ENCODE peak calls at places on chromosomes 7 and 10, in six cellular contexts. One of them, this sample, is unnamed.

GRCh38 chr10:60718891-60719290 is 59.4 kb upstream of the CDK1 start:
- DNase-seq in K562: no peak
- DNase-seq in A549: no peak
- DNase-seq in endothelial cell of umbilical vein: no peak
- DNase-seq in HepG2: no peak
- DNase-seq in GM12878: no peak
- DNase-seq in this sample: no peak

GRCh38 chr7:2651336-2651735 is 19.6 kb downstream of the TTYH3 start:
- DNase-seq in K562: peak; percentile 58
- DNase-seq in A549: no peak
- DNase-seq in endothelial cell of umbilical vein: no peak
- DNase-seq in HepG2: peak; percentile 58
- DNase-seq in GM12878: no peak
- DNase-seq in this sample: peak; percentile 67

GRCh38 chr10:100498059-100498458 is 21.6 kb downstream of the SEC31B start:
- DNase-seq in K562: no peak
- DNase-seq in A549: no peak
- DNase-seq in endothelial cell of umbilical vein: no peak
- DNase-seq in HepG2: no peak
- DNase-seq in GM12878: no peak
- DNase-seq in this sample: no peak

GRCh38 chr7:122604251-122604650 is 94.7 kb downstream of the RNF133 start:
- DNase-seq in K562: no peak
- DNase-seq in A549: no peak
- DNase-seq in endothelial cell of umbilical vein: no peak
- DNase-seq in HepG2: no peak
- DNase-seq in GM12878: no peak
- DNase-seq in this sample: no peak

GRCh38 chr10:98404571-98405396 is 10.2 kb downstream of the PYROXD2 start:
- DNase-seq in K562: no peak
- DNase-seq in A549: peak; percentile 61
- DNase-seq in endothelial cell of umbilical vein: no peak
- DNase-seq in HepG2: no peak
- DNase-seq in GM12878: no peak
- DNase-seq in this sample: no peak

GRCh38 chr10:132574783-132575319 is 37.3 kb downstream of the INPP5A start:
- DNase-seq in K562: no peak
- DNase-seq in A549: no peak
- DNase-seq in endothelial cell of umbilical vein: no peak
- DNase-seq in HepG2: no peak
- DNase-seq in GM12878: no peak
- DNase-seq in this sample: peak; percentile 94

GRCh38 chr10:106971411-106971831 is 193.1 kb downstream of the SORCS1 start:
- DNase-seq in K562: no peak
- DNase-seq in A549: no peak
- DNase-seq in endothelial cell of umbilical vein: no peak
- DNase-seq in HepG2: no peak
- DNase-seq in GM12878: no peak
- DNase-seq in this sample: no peak

GRCh38 chr7:47392241-47392759 is 189.6 kb downstream of the TNS3 start:
- DNase-seq in K562: peak; percentile 38
- DNase-seq in A549: no peak
- DNase-seq in endothelial cell of umbilical vein: no peak
- DNase-seq in HepG2: no peak
- DNase-seq in GM12878: no peak
- DNase-seq in this sample: no peak

GRCh38 chr10:31928531-31929259 is at the start of gene ARHGAP12:
- DNase-seq in K562: peak; percentile 88
- DNase-seq in A549: peak; percentile 89
- DNase-seq in endothelial cell of umbilical vein: peak; percentile 89
- DNase-seq in HepG2: peak; percentile 74
- DNase-seq in GM12878: no peak
- DNase-seq in this sample: peak; percentile 84

GRCh38 chr7:50621206-50621605 is 56.0 kb upstream of the DDC start:
- DNase-seq in K562: no peak
- DNase-seq in A549: no peak
- DNase-seq in endothelial cell of umbilical vein: no peak
- DNase-seq in HepG2: no peak
- DNase-seq in GM12878: no peak
- DNase-seq in this sample: no peak

GRCh38 chr10:85612378-85612775 is 754.2 kb downstream of the GRID1 start:
- DNase-seq in K562: no peak
- DNase-seq in A549: no peak
- DNase-seq in endothelial cell of umbilical vein: no peak
- DNase-seq in HepG2: no peak
- DNase-seq in GM12878: peak; percentile 21
- DNase-seq in this sample: peak; percentile 63

GRCh38 chr10:94493463-94493862 is 52.1 kb upstream of the HELLS start:
- DNase-seq in K562: no peak
- DNase-seq in A549: no peak
- DNase-seq in endothelial cell of umbilical vein: no peak
- DNase-seq in HepG2: no peak
- DNase-seq in GM12878: no peak
- DNase-seq in this sample: no peak

GRCh38 chr10:42961776-42962119 is 115.1 kb upstream of the RET start:
- DNase-seq in K562: no peak
- DNase-seq in A549: no peak
- DNase-seq in endothelial cell of umbilical vein: no peak
- DNase-seq in HepG2: no peak
- DNase-seq in GM12878: no peak
- DNase-seq in this sample: no peak

GRCh38 chr10:110739811-110740271 is 95.7 kb downstream of the RBM20 start:
- DNase-seq in K562: no peak
- DNase-seq in A549: no peak
- DNase-seq in endothelial cell of umbilical vein: no peak
- DNase-seq in HepG2: peak; percentile 90
- DNase-seq in GM12878: no peak
- DNase-seq in this sample: peak; percentile 21

GRCh38 chr10:69979177-69979576 is 73.5 kb upstream of the MACROH2A2 start:
- DNase-seq in K562: no peak
- DNase-seq in A549: no peak
- DNase-seq in endothelial cell of umbilical vein: no peak
- DNase-seq in HepG2: no peak
- DNase-seq in GM12878: no peak
- DNase-seq in this sample: no peak

GRCh38 chr7:112982441-112983063 is 104.1 kb downstream of the GPR85 start:
- DNase-seq in K562: no peak
- DNase-seq in A549: no peak
- DNase-seq in endothelial cell of umbilical vein: no peak
- DNase-seq in HepG2: no peak
- DNase-seq in GM12878: no peak
- DNase-seq in this sample: no peak

GRCh38 chr10:120824864-120825263 is 26.3 kb upstream of the WDR11 start:
- DNase-seq in K562: peak; percentile 12
- DNase-seq in A549: peak; percentile 48
- DNase-seq in endothelial cell of umbilical vein: peak; percentile 15
- DNase-seq in HepG2: peak; percentile 51
- DNase-seq in GM12878: no peak
- DNase-seq in this sample: peak; percentile 52

GRCh38 chr10:132232981-132233380 is 46.2 kb downstream of the DPYSL4 start:
- DNase-seq in K562: no peak
- DNase-seq in A549: no peak
- DNase-seq in endothelial cell of umbilical vein: no peak
- DNase-seq in HepG2: no peak
- DNase-seq in GM12878: no peak
- DNase-seq in this sample: no peak

GRCh38 chr10:1413823-1414222 is 323.5 kb downstream of the ADARB2 start:
- DNase-seq in K562: no peak
- DNase-seq in A549: no peak
- DNase-seq in endothelial cell of umbilical vein: no peak
- DNase-seq in HepG2: no peak
- DNase-seq in GM12878: no peak
- DNase-seq in this sample: no peak

GRCh38 chr10:91745086-91745831 is 53.0 kb upstream of the TNKS2 start:
- DNase-seq in K562: no peak
- DNase-seq in A549: peak; percentile 72
- DNase-seq in endothelial cell of umbilical vein: no peak
- DNase-seq in HepG2: peak; percentile 50
- DNase-seq in GM12878: no peak
- DNase-seq in this sample: no peak

GRCh38 chr7:152543801-152544200 is 108.0 kb upstream of the KMT2C start:
- DNase-seq in K562: no peak
- DNase-seq in A549: no peak
- DNase-seq in endothelial cell of umbilical vein: no peak
- DNase-seq in HepG2: no peak
- DNase-seq in GM12878: no peak
- DNase-seq in this sample: no peak

GRCh38 chr10:74929197-74929596 is 102.8 kb downstream of the KAT6B start:
- DNase-seq in K562: no peak
- DNase-seq in A549: no peak
- DNase-seq in endothelial cell of umbilical vein: peak; percentile 22
- DNase-seq in HepG2: no peak
- DNase-seq in GM12878: no peak
- DNase-seq in this sample: no peak

GRCh38 chr10:72322280-72323058 is 32.2 kb downstream of the DNAJB12 start:
- DNase-seq in K562: no peak
- DNase-seq in A549: peak; percentile 60
- DNase-seq in endothelial cell of umbilical vein: peak; percentile 10
- DNase-seq in HepG2: no peak
- DNase-seq in GM12878: no peak
- DNase-seq in this sample: no peak

DNA sequence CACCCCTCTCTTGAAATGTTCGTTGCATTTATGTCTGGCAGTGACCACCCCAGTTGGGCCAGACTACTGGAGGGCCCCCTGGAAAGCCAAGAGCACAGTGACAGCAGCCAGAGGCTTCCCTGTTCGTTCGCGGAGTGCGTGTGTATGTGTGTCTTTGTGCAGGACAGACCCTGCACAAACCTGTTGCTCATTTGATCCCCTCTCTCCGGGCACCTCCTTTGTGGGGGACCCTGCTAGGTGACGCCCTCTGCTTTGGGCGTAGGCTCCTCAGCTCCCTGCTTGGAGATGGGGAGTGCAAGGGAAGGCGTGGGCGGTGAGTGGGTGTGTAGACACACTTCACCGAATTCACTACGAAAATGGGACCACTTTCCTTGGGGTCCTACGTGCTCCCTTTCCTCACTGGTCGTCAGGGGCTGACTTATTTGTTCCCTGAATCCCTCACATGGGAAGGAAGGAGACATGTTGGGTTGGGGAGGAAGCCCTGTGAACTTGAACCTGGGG is 38.7 kb downstream of the AGAP3 start:
- DNase-seq in K562: no peak
- DNase-seq in A549: no peak
- DNase-seq in endothelial cell of umbilical vein: no peak
- DNase-seq in HepG2: no peak
- DNase-seq in GM12878: no peak
- DNase-seq in this sample: no peak
- H3K4me3 ChIP-seq in K562: no peak overlapping the region
- H3K4me3 ChIP-seq in A549: no peak overlapping the region
- H3K4me3 ChIP-seq in endothelial cell of umbilical vein: no peak overlapping the region
- H3K4me3 ChIP-seq in HepG2: no peak overlapping the region
- H3K4me3 ChIP-seq in GM12878: no peak overlapping the region
- H3K4me3 ChIP-seq in this sample: no peak overlapping the region

GRCh38 chr7:95323410-95324129 is 762 bp downstream of the PON1 start:
- DNase-seq in K562: no peak
- DNase-seq in A549: peak; percentile 36
- DNase-seq in endothelial cell of umbilical vein: no peak
- DNase-seq in HepG2: no peak
- DNase-seq in GM12878: no peak
- DNase-seq in this sample: no peak
- TF ChIP-seq MYC in K562: no peak
- TF ChIP-seq MYC in A549: no peak
- TF ChIP-seq MYC in endothelial cell of umbilical vein: no peak
- TF ChIP-seq MYC in HepG2: no peak
- TF ChIP-seq MYC in GM12878: no peak
- TF ChIP-seq MYC in this sample: no peak

GRCh38 chr10:89574348-89574747 is 39.0 kb upstream of the SLC16A12 start:
- DNase-seq in K562: no peak
- DNase-seq in A549: no peak
- DNase-seq in endothelial cell of umbilical vein: no peak
- DNase-seq in HepG2: peak; percentile 48
- DNase-seq in GM12878: no peak
- DNase-seq in this sample: peak; percentile 8

GRCh38 chr10:89575037-89575436 is 39.6 kb upstream of the SLC16A12 start:
- DNase-seq in K562: no peak
- DNase-seq in A549: no peak
- DNase-seq in endothelial cell of umbilical vein: no peak
- DNase-seq in HepG2: no peak
- DNase-seq in GM12878: no peak
- DNase-seq in this sample: no peak

GRCh38 chr10:89576022-89576421 is 40.6 kb upstream of the SLC16A12 start:
- DNase-seq in K562: no peak
- DNase-seq in A549: no peak
- DNase-seq in endothelial cell of umbilical vein: no peak
- DNase-seq in HepG2: no peak
- DNase-seq in GM12878: no peak
- DNase-seq in this sample: no peak

GRCh38 chr10:89580243-89580642 is 44.8 kb upstream of the SLC16A12 start:
- DNase-seq in K562: no peak
- DNase-seq in A549: no peak
- DNase-seq in endothelial cell of umbilical vein: no peak
- DNase-seq in HepG2: no peak
- DNase-seq in GM12878: no peak
- DNase-seq in this sample: peak; percentile 14

DNA sequence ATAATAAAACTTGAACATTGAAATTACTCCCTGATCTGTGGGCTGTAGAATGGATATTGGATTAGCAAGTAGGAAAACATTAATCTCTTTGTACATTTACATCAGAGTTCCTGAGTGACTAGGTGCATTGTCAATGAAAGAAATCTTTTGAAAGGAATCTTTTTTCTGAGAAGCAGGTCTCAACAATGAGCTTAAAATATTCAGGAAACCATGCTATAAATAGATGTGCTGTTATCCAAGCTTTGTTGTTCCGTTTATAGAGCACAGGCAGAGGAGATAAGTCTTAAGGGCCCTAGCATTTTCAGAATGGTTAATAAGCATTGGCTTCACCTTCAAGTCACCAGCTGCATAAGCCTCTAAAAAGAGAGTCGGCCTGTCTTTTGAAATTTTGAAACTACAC is 41.3 kb upstream of the SLC16A12 start:
- DNase-seq in K562: no peak
- DNase-seq in A549: no peak
- DNase-seq in endothelial cell of umbilical vein: no peak
- DNase-seq in HepG2: no peak
- DNase-seq in GM12878: no peak
- DNase-seq in this sample: no peak
- TF ChIP-seq POLR2A in K562: no peak
- TF ChIP-seq POLR2A in A549: no peak
- TF ChIP-seq POLR2A in endothelial cell of umbilical vein: no peak
- TF ChIP-seq POLR2A in HepG2: no peak
- TF ChIP-seq POLR2A in GM12878: no peak
- TF ChIP-seq POLR2A in this sample: no peak

GRCh38 chr7:98202367-98203195 is 8.7 kb upstream of the BHLHA15 start:
- DNase-seq in K562: no peak
- DNase-seq in A549: no peak
- DNase-seq in endothelial cell of umbilical vein: no peak
- DNase-seq in HepG2: no peak
- DNase-seq in GM12878: peak; percentile 94
- DNase-seq in this sample: peak; percentile 95

GRCh38 chr7:98194672-98195457 is 16.4 kb upstream of the BHLHA15 start:
- DNase-seq in K562: no peak
- DNase-seq in A549: no peak
- DNase-seq in endothelial cell of umbilical vein: no peak
- DNase-seq in HepG2: no peak
- DNase-seq in GM12878: no peak
- DNase-seq in this sample: no peak

GRCh38 chr7:98200364-98200763 is 10.9 kb upstream of the BHLHA15 start:
- DNase-seq in K562: no peak
- DNase-seq in A549: no peak
- DNase-seq in endothelial cell of umbilical vein: no peak
- DNase-seq in HepG2: no peak
- DNase-seq in GM12878: peak; percentile 53
- DNase-seq in this sample: no peak

GRCh38 chr7:98196706-98197605 is 14.3 kb upstream of the BHLHA15 start:
- DNase-seq in K562: no peak
- DNase-seq in A549: no peak
- DNase-seq in endothelial cell of umbilical vein: no peak
- DNase-seq in HepG2: no peak
- DNase-seq in GM12878: no peak
- DNase-seq in this sample: peak; percentile 87

GRCh38 chr7:98199131-98199530 is 12.1 kb upstream of the BHLHA15 start:
- DNase-seq in K562: no peak
- DNase-seq in A549: no peak
- DNase-seq in endothelial cell of umbilical vein: no peak
- DNase-seq in HepG2: no peak
- DNase-seq in GM12878: no peak
- DNase-seq in this sample: no peak
- H3K4me3 ChIP-seq in K562: no peak overlapping the region
- H3K4me3 ChIP-seq in A549: no peak overlapping the region
- H3K4me3 ChIP-seq in endothelial cell of umbilical vein: no peak overlapping the region
- H3K4me3 ChIP-seq in HepG2: no peak overlapping the region
- H3K4me3 ChIP-seq in GM12878: no peak overlapping the region
- H3K4me3 ChIP-seq in this sample: no peak overlapping the region

This sample was measured in NB4.